ENCODE peak calls at places on chromosome 15, in eight cellular contexts. R, N, X, Y, J, E, S and W are unnamed samples.

GRCh38 chr15:23687143-23687470 is at the start of gene NDN:
- DNase-seq in R (peak; percentile 68), S (no peak), N (no peak), Y (no peak), X (peak; percentile 32), E (no peak), J (no peak), W (no peak)

GRCh38 chr15:62886431-62887071 is 156.0 kb upstream of the TPM1 start:
- DNase-seq in S (no peak), X (no peak), N (no peak), R (peak; percentile 46), E (no peak), Y (no peak), J (peak; percentile 41), W (no peak)

GRCh38 chr15:78360426-78360825 is 20.3 kb downstream of the CRABP1 start:
- DNase-seq in R (peak; percentile 34), X (peak; percentile 25), S (no peak), Y (no peak), N (no peak), E (no peak), J (no peak), W (no peak)

GRCh38 chr15:84666373-84666772 is 8.4 kb upstream of the NMB start:
- DNase-seq in N (no peak), Y (no peak), R (no peak), E (no peak), X (no peak), S (no peak), J (no peak), W (no peak)

GRCh38 chr15:62348119-62348518 is 183.0 kb upstream of the C2CD4B start:
- DNase-seq in S (no peak), E (no peak), Y (no peak), R (no peak), X (no peak), J (no peak), N (no peak), W (no peak)

GRCh38 chr15:41513282-41514227 is at the start of gene LTK:
- DNase-seq in E (no peak), R (no peak), J (no peak), N (no peak), Y (no peak), X (no peak), S (no peak), W (peak; percentile 25)

GRCh38 chr15:58037902-58038301 is 27.6 kb downstream of the ALDH1A2 start:
- DNase-seq in E (no peak), N (no peak), J (no peak), X (no peak), Y (no peak), S (no peak), R (no peak), W (no peak)

GRCh38 chr15:61938249-61938648 is 122.0 kb downstream of the VPS13C start:
- DNase-seq in N (no peak), S (no peak), Y (no peak), X (no peak), R (no peak), E (no peak), J (no peak), W (no peak)

GRCh38 chr15:41562784-41563198 is 3.8 kb downstream of the TYRO3 start:
- DNase-seq in X (no peak), Y (no peak), E (no peak), R (peak; percentile 75), S (no peak), J (no peak), N (no peak), W (no peak)

GRCh38 chr15:41877631-41878354 is 16.1 kb downstream of the SPTBN5 start:
- DNase-seq in E (no peak), R (no peak), S (no peak), J (no peak), X (no peak), N (no peak), Y (no peak), W (no peak)

GRCh38 chr15:38042707-38043445 is 108.4 kb downstream of the TMCO5A start:
- DNase-seq in Y (peak; percentile 29), E (no peak), S (no peak), N (no peak), R (peak; percentile 32), X (peak; percentile 12), J (no peak), W (no peak)

DNA sequence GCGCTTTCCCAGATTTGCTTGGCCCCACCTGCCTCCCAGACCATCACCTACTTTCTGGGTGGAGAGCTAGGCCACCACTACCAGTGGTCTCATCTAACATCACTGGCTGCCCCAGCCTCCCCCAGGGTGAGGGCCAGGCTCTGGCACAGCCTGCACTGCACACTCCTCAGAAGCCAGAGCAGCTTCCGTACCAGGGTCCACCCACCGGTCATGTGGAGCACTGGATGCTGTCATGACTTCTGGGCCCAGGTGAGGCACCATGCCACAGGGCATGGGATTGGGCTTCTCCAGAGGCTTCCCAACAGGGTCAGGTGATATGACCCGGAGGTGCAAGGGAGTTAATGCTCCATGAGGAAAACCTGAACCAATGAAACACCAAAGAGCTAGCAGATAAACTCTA is 14.0 kb downstream of the MEGF11 start:
- DNase-seq in R (no peak), X (no peak), S (no peak), J (no peak), E (no peak), Y (no peak), N (no peak), W (no peak)
- H3K27ac ChIP-seq in R (no peak overlapping the region), X (no peak overlapping the region), S (no peak overlapping the region), J (no peak overlapping the region), E (no peak overlapping the region), Y (no peak overlapping the region), N (no peak overlapping the region), W (no peak overlapping the region)

GRCh38 chr15:36284911-36285310 is 294.5 kb upstream of the CDIN1 start:
- DNase-seq in J (no peak), X (no peak), Y (no peak), N (no peak), R (no peak), E (no peak), S (no peak), W (no peak)
- H3K27ac ChIP-seq in J (no peak overlapping the region), X (no peak overlapping the region), Y (no peak overlapping the region), N (no peak overlapping the region), R (no peak overlapping the region), E (no peak overlapping the region), S (no peak overlapping the region), W (no peak overlapping the region)

DNA sequence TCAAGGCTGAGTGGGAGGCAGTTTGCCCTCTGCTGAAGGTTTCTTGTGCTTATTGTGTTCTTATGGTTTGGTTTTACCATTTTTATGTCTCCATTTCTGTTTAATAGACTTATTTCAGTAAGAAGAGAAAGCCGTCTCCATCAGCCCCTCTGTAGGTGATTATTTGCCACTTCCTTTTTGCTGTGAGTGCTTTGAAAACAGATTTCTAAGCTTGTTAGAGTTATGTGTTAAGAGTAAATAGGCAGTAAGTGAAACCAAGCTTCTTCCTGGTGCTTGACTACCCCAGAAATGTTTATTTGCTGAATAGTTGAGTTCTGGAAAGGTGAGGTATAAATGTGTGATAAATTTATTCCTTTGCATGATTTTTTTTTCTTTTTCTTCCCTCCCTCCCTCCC is 146.9 kb downstream of the PGPEP1L start:
- DNase-seq in Y (no peak), J (no peak), X (no peak), E (no peak), S (no peak), R (no peak), N (no peak), W (no peak)
- H3K27ac ChIP-seq in Y (no peak overlapping the region), J (peak overlapping the region; percentile 95), X (peak overlapping the region; percentile 13), E (peak overlapping the region; percentile 92), S (no peak overlapping the region), R (no peak overlapping the region), N (peak overlapping the region; percentile 64), W (no peak overlapping the region)

DNA sequence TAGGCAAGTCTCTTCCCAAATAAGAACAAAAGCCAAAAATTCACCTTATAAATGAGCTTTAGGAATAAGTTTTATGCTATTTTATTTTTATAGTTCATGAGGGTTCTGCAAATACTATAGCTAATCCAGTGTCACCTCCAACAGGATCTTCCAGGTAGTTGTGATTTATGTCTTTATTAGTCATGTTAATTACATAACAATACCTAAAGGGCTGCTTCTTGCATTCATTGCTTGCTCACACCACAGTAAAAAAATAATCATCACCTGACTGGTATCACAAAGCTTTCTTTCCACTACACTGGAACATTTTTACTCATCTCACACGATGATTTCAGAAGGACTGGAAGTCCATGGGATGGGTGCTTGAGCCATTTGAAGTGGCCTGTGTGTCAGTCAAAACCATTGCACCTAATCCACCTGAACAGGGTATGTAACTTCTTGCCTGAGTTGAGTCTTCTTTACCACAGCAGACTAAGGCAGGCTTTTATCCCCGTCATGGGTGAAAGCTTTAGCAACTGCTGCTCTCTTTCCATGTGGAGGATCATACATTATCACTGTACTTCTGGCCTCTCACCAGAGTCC is 382.7 kb upstream of the THBS1 start:
- DNase-seq in J (no peak), R (no peak), X (no peak), Y (no peak), S (no peak), E (no peak), N (peak; percentile 60), W (no peak)
- H3K27ac ChIP-seq in J (peak overlapping the region; percentile 54), R (peak overlapping the region; percentile 89), X (no peak overlapping the region), Y (no peak overlapping the region), S (no peak overlapping the region), E (no peak overlapping the region), N (no peak overlapping the region), W (no peak overlapping the region)

DNA sequence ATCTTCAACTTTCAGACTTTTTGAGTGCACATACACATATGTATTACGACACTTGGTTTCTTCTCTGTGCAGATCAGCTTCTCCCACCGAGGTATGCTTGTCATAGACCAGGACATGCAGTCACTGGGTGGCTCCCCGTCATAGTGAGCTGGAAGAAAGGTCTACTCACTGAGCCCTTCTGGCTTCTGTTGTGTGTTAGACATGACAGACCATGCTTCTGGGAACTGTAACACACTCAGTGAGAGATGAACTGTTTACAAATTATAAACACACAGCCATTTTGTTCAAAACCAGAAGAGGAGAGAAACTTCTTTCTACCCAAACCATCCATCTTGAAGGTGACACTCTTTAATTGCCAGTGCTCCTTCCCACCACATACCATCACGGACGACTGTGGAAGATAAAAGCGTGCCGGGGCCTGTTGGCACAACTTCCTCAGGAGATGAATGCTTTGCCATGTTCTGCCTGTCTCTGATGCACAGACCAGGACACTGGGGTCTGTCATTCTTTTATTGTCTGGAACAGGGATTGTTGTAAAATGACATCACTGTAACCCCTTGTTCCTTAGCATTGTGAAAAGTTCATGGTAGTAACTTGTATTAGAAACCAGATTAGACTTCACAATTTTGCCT is 214.3 kb downstream of the MCTP2 start:
- DNase-seq in S (no peak), Y (no peak), X (no peak), J (no peak), N (no peak), R (no peak), E (no peak), W (no peak)
- H3K27ac ChIP-seq in S (no peak overlapping the region), Y (no peak overlapping the region), X (no peak overlapping the region), J (no peak overlapping the region), N (no peak overlapping the region), R (no peak overlapping the region), E (no peak overlapping the region), W (no peak overlapping the region)